ENCODE peak calls at places on chromosomes 6 and 20, in ten cellular contexts. T is T-cell, W is transverse colon, D is pancreas, J is MCF 10A, M is heart right ventricle, I is H54, Q is mucosa of descending colon, G is lung microvascular endothelial cell, R is kidney epithelial cell. N is an unnamed sample.

GRCh38 chr20:47465335-47466090 is 36.2 kb upstream of the NCOA3 start:
- DNase-seq in T (no peak), W (no peak), D (no peak), J (no peak), M (no peak), I (no peak), Q (no peak), G (no peak), R (no peak), N (no peak)

GRCh38 chr6:73079611-73079955 is 145.7 kb downstream of the KHDC1L start:
- DNase-seq in T (no peak), W (no peak), D (no peak), J (peak; percentile 31), M (no peak), I (peak; percentile 16), Q (no peak), G (no peak), R (no peak), N (peak; percentile 37)

GRCh38 chr6:168127384-168127868 is 48.4 kb upstream of the FRMD1 start:
- DNase-seq in T (no peak), W (no peak), D (no peak), J (no peak), M (no peak), I (no peak), Q (no peak), G (no peak), R (no peak), N (no peak)

GRCh38 chr6:142881771-142882170 is 63.2 kb downstream of the HIVEP2 start:
- DNase-seq in T (no peak), W (no peak), D (no peak), J (no peak), M (no peak), I (no peak), Q (no peak), G (no peak), R (no peak), N (no peak)

GRCh38 chr20:9214676-9215075 is 145.8 kb downstream of the PLCB4 start:
- DNase-seq in T (no peak), W (no peak), D (no peak), J (peak; percentile 84), M (no peak), I (no peak), Q (no peak), G (no peak), R (no peak), N (peak; percentile 52)

GRCh38 chr6:87714093-87714809 is 12.2 kb upstream of the AKIRIN2 start:
- DNase-seq in T (no peak), W (no peak), D (no peak), J (peak; percentile 96), M (no peak), I (peak; percentile 30), Q (no peak), G (no peak), R (peak; percentile 76), N (peak; percentile 65)

GRCh38 chr20:20754758-20755157 is 42.3 kb upstream of the RALGAPA2 start:
- DNase-seq in T (no peak), W (no peak), D (no peak), J (no peak), M (no peak), I (no peak), Q (no peak), G (no peak), R (no peak), N (no peak)

GRCh38 chr6:18362058-18362561 is 25.0 kb upstream of the RNF144B start:
- DNase-seq in T (no peak), W (no peak), D (no peak), J (peak; percentile 56), M (no peak), I (no peak), Q (no peak), G (no peak), R (peak; percentile 56), N (peak; percentile 56)

GRCh38 chr20:23857954-23858565 is 21.5 kb downstream of the CST5 start:
- DNase-seq in T (no peak), W (no peak), D (no peak), J (no peak), M (no peak), I (no peak), Q (no peak), G (no peak), R (no peak), N (peak; percentile 10)

GRCh38 chr6:126792340-126792739 is 326.1 kb upstream of the RSPO3 start:
- DNase-seq in T (no peak), W (no peak), D (no peak), J (no peak), M (no peak), I (no peak), Q (no peak), G (no peak), R (no peak), N (no peak)

GRCh38 chr6:46440133-46440532 is 51.1 kb downstream of the RCAN2 start:
- DNase-seq in T (no peak), W (no peak), D (no peak), J (peak; percentile 20), M (no peak), I (no peak), Q (no peak), G (no peak), R (no peak), N (no peak)

GRCh38 chr20:2688041-2688591 is 4.5 kb upstream of the EBF4 start:
- DNase-seq in T (peak; percentile 83), W (peak; percentile 56), D (peak; percentile 67), J (no peak), M (peak; percentile 52), I (peak; percentile 76), Q (peak; percentile 67), G (peak; percentile 59), R (no peak), N (no peak)

GRCh38 chr6:24228681-24229255 is 102.8 kb downstream of the NRSN1 start:
- DNase-seq in T (no peak), W (no peak), D (no peak), J (peak; percentile 37), M (no peak), I (peak; percentile 6), Q (no peak), G (no peak), R (peak; percentile 70), N (peak; percentile 67)

GRCh38 chr6:161067749-161068148 is 76.2 kb downstream of the MAP3K4 start:
- DNase-seq in T (no peak), W (no peak), D (no peak), J (no peak), M (no peak), I (no peak), Q (no peak), G (peak; percentile 7), R (no peak), N (no peak)

GRCh38 chr6:147651249-147652063 is 143.0 kb downstream of the SAMD5 start:
- DNase-seq in T (no peak), W (peak; percentile 20), D (no peak), J (peak; percentile 37), M (peak; percentile 28), I (no peak), Q (peak; percentile 42), G (no peak), R (peak; percentile 2), N (peak; percentile 10)

GRCh38 chr6:16344756-16345155 is 106.4 kb downstream of the GMPR start:
- DNase-seq in T (no peak), W (no peak), D (no peak), J (no peak), M (no peak), I (no peak), Q (no peak), G (no peak), R (no peak), N (no peak)

GRCh38 chr20:11403711-11404110 is 514.0 kb upstream of the BTBD3 start:
- DNase-seq in T (no peak), W (no peak), D (no peak), J (no peak), M (no peak), I (no peak), Q (no peak), G (peak; percentile 58), R (no peak), N (no peak)

GRCh38 chr6:55997223-55997874 is 122.0 kb upstream of the BMP5 start:
- DNase-seq in T (no peak), W (no peak), D (no peak), J (no peak), M (no peak), I (no peak), Q (no peak), G (no peak), R (no peak), N (no peak)

GRCh38 chr6:96499781-96500180 is 21.8 kb upstream of the UFL1 start:
- DNase-seq in T (peak; percentile 66), W (no peak), D (no peak), J (no peak), M (no peak), I (no peak), Q (no peak), G (no peak), R (no peak), N (no peak)

GRCh38 chr20:58141971-58142842 is 86.2 kb downstream of the ANKRD60 start:
- DNase-seq in T (no peak), W (no peak), D (no peak), J (no peak), M (no peak), I (no peak), Q (no peak), G (no peak), R (no peak), N (no peak)

GRCh38 chr6:56381852-56382251 is 134.5 kb upstream of the COL21A1 start:
- DNase-seq in T (no peak), W (no peak), D (no peak), J (no peak), M (no peak), I (no peak), Q (no peak), G (no peak), R (no peak), N (no peak)

GRCh38 chr20:43953919-43954617 is 39.4 kb downstream of the TOX2 start:
- DNase-seq in T (no peak), W (no peak), D (no peak), J (peak; percentile 18), M (no peak), I (no peak), Q (no peak), G (no peak), R (no peak), N (no peak)

GRCh38 chr6:37630281-37630799 is 67.3 kb downstream of the MDGA1 start:
- DNase-seq in T (no peak), W (no peak), D (no peak), J (peak; percentile 99), M (no peak), I (peak; percentile 94), Q (no peak), G (peak; percentile 96), R (peak; percentile 99), N (peak; percentile 96)

GRCh38 chr6:138795809-138796469 is at the start of gene ECT2L:
- DNase-seq in T (no peak), W (peak; percentile 83), D (peak; percentile 74), J (no peak), M (peak; percentile 86), I (no peak), Q (peak; percentile 69), G (peak; percentile 70), R (no peak), N (no peak)

GRCh38 chr6:106431972-106432371 is 71.5 kb downstream of the CRYBG1 start:
- DNase-seq in T (no peak), W (no peak), D (no peak), J (no peak), M (no peak), I (no peak), Q (no peak), G (no peak), R (no peak), N (no peak)

GRCh38 chr6:34315780-34316179 is 67.0 kb upstream of the SMIM29 start:
- DNase-seq in T (no peak), W (no peak), D (no peak), J (no peak), M (no peak), I (no peak), Q (no peak), G (no peak), R (no peak), N (no peak)

GRCh38 chr6:408599-409102 is 17.1 kb downstream of the IRF4 start:
- DNase-seq in T (no peak), W (no peak), D (peak; percentile 56), J (peak; percentile 49), M (peak; percentile 54), I (peak; percentile 83), Q (no peak), G (peak; percentile 70), R (no peak), N (no peak)

GRCh38 chr6:56339524-56339923 is 92.1 kb upstream of the COL21A1 start:
- DNase-seq in T (no peak), W (no peak), D (no peak), J (no peak), M (no peak), I (no peak), Q (no peak), G (no peak), R (no peak), N (no peak)